ENCODE peak calls at places on chromosomes 2 and 18, in five cellular contexts. X is heart left ventricle, S is neural crest cell, M is GM04504, G is anterior cingulate cortex. J is an unnamed sample.

GRCh38 chr2:205115516-205115915 is 566.8 kb upstream of the NRP2 start:
- DNase-seq in X (no peak), G (no peak), M (no peak), S (no peak), J (no peak)

GRCh38 chr18:9100796-9101195 is 1.7 kb upstream of the NDUFV2 start:
- DNase-seq in X (no peak), G (no peak), S (no peak), M (no peak), J (no peak)

GRCh38 chr2:1544478-1545069 is 131.3 kb downstream of the TPO start:
- DNase-seq in X (no peak), G (no peak), S (no peak), M (peak), J (no peak)

GRCh38 chr2:176668879-176669395 is 399.7 kb downstream of the MTX2 start:
- DNase-seq in S (no peak), X (no peak), G (no peak), M (no peak), J (no peak)

GRCh38 chr2:155250800-155251199 is 552.3 kb downstream of the KCNJ3 start:
- DNase-seq in G (no peak), M (no peak), S (no peak), X (no peak), J (no peak)

GRCh38 chr18:45241982-45242565 is 373.2 kb upstream of the SLC14A2 start:
- DNase-seq in S (no peak), M (no peak), G (no peak), X (no peak), J (no peak)

GRCh38 chr2:160029270-160029628 is 33.2 kb downstream of the PLA2R1 start:
- DNase-seq in X (no peak), G (no peak), S (no peak), M (no peak), J (no peak)

GRCh38 chr2:46695283-46695682 is 215.9 kb downstream of the TMEM247 start:
- DNase-seq in M (no peak), G (no peak), S (no peak), X (no peak), J (no peak)

GRCh38 chr2:207706936-207707860 is 4.2 kb upstream of the CCNYL1 start:
- DNase-seq in X (no peak), M (no peak), S (no peak), G (no peak), J (no peak)

GRCh38 chr18:13791181-13791580 is 32.8 kb upstream of the MC5R start:
- DNase-seq in S (no peak), G (no peak), M (no peak), X (no peak), J (no peak)

GRCh38 chr2:3195865-3196504 is 181.6 kb downstream of the EIPR1 start:
- DNase-seq in G (no peak), S (no peak), X (no peak), M (no peak), J (no peak)

GRCh38 chr18:11327656-11328055 is 178.3 kb upstream of the PIEZO2 start:
- DNase-seq in G (no peak), M (no peak), X (no peak), S (no peak), J (no peak)

GRCh38 chr2:143205106-143205764 is 76.0 kb downstream of the ARHGAP15 start:
- DNase-seq in S (no peak), X (no peak), G (no peak), M (no peak), J (no peak)

GRCh38 chr2:21452678-21453077 is 328.9 kb downstream of the TDRD15 start:
- DNase-seq in X (no peak), M (no peak), S (no peak), G (no peak), J (no peak)

GRCh38 chr2:20198796-20199361 is 26.1 kb downstream of the SDC1 start:
- DNase-seq in X (no peak), M (no peak), S (no peak), G (no peak), J (no peak)

J was measured in iPS DF 19.7.